ENCODE peak calls at places on chromosomes 6 and 20, in five cellular contexts. One of them, this sample, is unnamed.

GRCh38 chr6:5438882-5439584 is 177.7 kb downstream of the FARS2 start:
- DNase-seq in K562: no peak
- DNase-seq in GM12878: no peak
- DNase-seq in A549: no peak
- DNase-seq in H1: peak
- DNase-seq in this sample: no peak

GRCh38 chr20:48175261-48175660 is 390.0 kb upstream of the SULF2 start:
- DNase-seq in H1: no peak
- DNase-seq in A549: no peak
- DNase-seq in GM12878: no peak
- DNase-seq in K562: no peak
- DNase-seq in this sample: no peak

GRCh38 chr6:132218063-132218696 is 183.1 kb downstream of the MOXD1 start:
- DNase-seq in H1: no peak
- DNase-seq in A549: no peak
- DNase-seq in K562: no peak
- DNase-seq in GM12878: no peak
- DNase-seq in this sample: peak

GRCh38 chr20:2248837-2249236 is 47.0 kb upstream of the TGM3 start:
- DNase-seq in A549: no peak
- DNase-seq in GM12878: no peak
- DNase-seq in K562: no peak
- DNase-seq in H1: no peak
- DNase-seq in this sample: no peak

GRCh38 chr6:40349092-40349491 is 238.1 kb downstream of the LRFN2 start:
- DNase-seq in K562: no peak
- DNase-seq in A549: no peak
- DNase-seq in GM12878: no peak
- DNase-seq in H1: no peak
- DNase-seq in this sample: no peak

GRCh38 chr20:60529149-60529548 is 570.9 kb downstream of the CDH26 start:
- DNase-seq in K562: no peak
- DNase-seq in GM12878: no peak
- DNase-seq in A549: no peak
- DNase-seq in H1: no peak
- DNase-seq in this sample: no peak

GRCh38 chr20:62580052-62580451 is 62.3 kb upstream of the SLCO4A1 start:
- DNase-seq in H1: no peak
- DNase-seq in A549: peak
- DNase-seq in K562: no peak
- DNase-seq in GM12878: no peak
- DNase-seq in this sample: no peak

GRCh38 chr6:169051371-169051770 is 202.3 kb downstream of the THBS2 start:
- DNase-seq in A549: no peak
- DNase-seq in GM12878: no peak
- DNase-seq in K562: no peak
- DNase-seq in H1: no peak
- DNase-seq in this sample: no peak

GRCh38 chr6:113969888-113970807 is 800 bp downstream of the HDAC2 start:
- DNase-seq in H1: no peak
- DNase-seq in A549: peak
- DNase-seq in GM12878: no peak
- DNase-seq in K562: peak
- DNase-seq in this sample: peak

GRCh38 chr20:43755390-43755789 is 28.6 kb upstream of the GTSF1L start:
- DNase-seq in H1: no peak
- DNase-seq in A549: no peak
- DNase-seq in K562: no peak
- DNase-seq in GM12878: no peak
- DNase-seq in this sample: no peak

GRCh38 chr20:51797357-51798025 is 4.8 kb downstream of the SALL4 start:
- DNase-seq in H1: no peak
- DNase-seq in A549: peak
- DNase-seq in K562: no peak
- DNase-seq in GM12878: no peak
- DNase-seq in this sample: no peak

GRCh38 chr20:32314768-32315167 is 37.3 kb downstream of the KIF3B start:
- DNase-seq in A549: no peak
- DNase-seq in H1: no peak
- DNase-seq in K562: no peak
- DNase-seq in GM12878: no peak
- DNase-seq in this sample: no peak

GRCh38 chr20:32316667-32317066 is 39.2 kb downstream of the KIF3B start:
- DNase-seq in A549: peak
- DNase-seq in GM12878: no peak
- DNase-seq in H1: no peak
- DNase-seq in K562: no peak
- DNase-seq in this sample: no peak

GRCh38 chr20:32312718-32313424 is 35.4 kb downstream of the KIF3B start:
- DNase-seq in A549: no peak
- DNase-seq in K562: no peak
- DNase-seq in H1: no peak
- DNase-seq in GM12878: no peak
- DNase-seq in this sample: peak

GRCh38 chr20:32315399-32315798 is 37.9 kb downstream of the KIF3B start:
- DNase-seq in A549: no peak
- DNase-seq in GM12878: no peak
- DNase-seq in H1: no peak
- DNase-seq in K562: no peak
- DNase-seq in this sample: no peak

GRCh38 chr20:32315885-32316284 is 38.4 kb downstream of the KIF3B start:
- DNase-seq in H1: no peak
- DNase-seq in A549: no peak
- DNase-seq in K562: no peak
- DNase-seq in GM12878: no peak
- DNase-seq in this sample: no peak
- TF ChIP-seq KDM1A in H1: no peak
- TF ChIP-seq KDM1A in A549: no peak
- TF ChIP-seq KDM1A in K562: no peak
- TF ChIP-seq KDM1A in GM12878: no peak
- TF ChIP-seq KDM1A in this sample: no peak

GRCh38 chr20:49444553-49444990 is 37.9 kb downstream of the KCNB1 start:
- DNase-seq in K562: no peak
- DNase-seq in H1: no peak
- DNase-seq in A549: no peak
- DNase-seq in GM12878: no peak
- DNase-seq in this sample: peak
- TF ChIP-seq KDM1A in K562: no peak
- TF ChIP-seq KDM1A in H1: no peak
- TF ChIP-seq KDM1A in A549: no peak
- TF ChIP-seq KDM1A in GM12878: no peak
- TF ChIP-seq KDM1A in this sample: no peak

GRCh38 chr6:137277971-137278602 is 58.9 kb upstream of the IFNGR1 start:
- DNase-seq in H1: peak
- DNase-seq in GM12878: no peak
- DNase-seq in A549: peak
- DNase-seq in K562: no peak
- DNase-seq in this sample: peak
- TF ChIP-seq KDM1A in H1: no peak
- TF ChIP-seq KDM1A in GM12878: no peak
- TF ChIP-seq KDM1A in A549: no peak
- TF ChIP-seq KDM1A in K562: no peak
- TF ChIP-seq KDM1A in this sample: no peak

GRCh38 chr6:144714031-144714732 is 429.0 kb downstream of the UTRN start:
- DNase-seq in K562: no peak
- DNase-seq in A549: no peak
- DNase-seq in H1: no peak
- DNase-seq in GM12878: no peak
- DNase-seq in this sample: no peak

GRCh38 chr6:144718431-144718830 is 433.3 kb downstream of the UTRN start:
- DNase-seq in GM12878: no peak
- DNase-seq in H1: no peak
- DNase-seq in A549: no peak
- DNase-seq in K562: no peak
- DNase-seq in this sample: no peak

GRCh38 chr6:144710207-144710606 is 425.1 kb downstream of the UTRN start:
- DNase-seq in GM12878: no peak
- DNase-seq in H1: no peak
- DNase-seq in K562: no peak
- DNase-seq in A549: peak
- DNase-seq in this sample: no peak

GRCh38 chr6:144712541-144712940 is 427.4 kb downstream of the UTRN start:
- DNase-seq in A549: no peak
- DNase-seq in H1: no peak
- DNase-seq in GM12878: no peak
- DNase-seq in K562: no peak
- DNase-seq in this sample: no peak

GRCh38 chr6:144715344-144715743 is 430.2 kb downstream of the UTRN start:
- DNase-seq in K562: no peak
- DNase-seq in H1: no peak
- DNase-seq in A549: no peak
- DNase-seq in GM12878: no peak
- DNase-seq in this sample: no peak
- TF ChIP-seq KDM1A in K562: no peak
- TF ChIP-seq KDM1A in H1: no peak
- TF ChIP-seq KDM1A in A549: no peak
- TF ChIP-seq KDM1A in GM12878: no peak
- TF ChIP-seq KDM1A in this sample: no peak

DNA sequence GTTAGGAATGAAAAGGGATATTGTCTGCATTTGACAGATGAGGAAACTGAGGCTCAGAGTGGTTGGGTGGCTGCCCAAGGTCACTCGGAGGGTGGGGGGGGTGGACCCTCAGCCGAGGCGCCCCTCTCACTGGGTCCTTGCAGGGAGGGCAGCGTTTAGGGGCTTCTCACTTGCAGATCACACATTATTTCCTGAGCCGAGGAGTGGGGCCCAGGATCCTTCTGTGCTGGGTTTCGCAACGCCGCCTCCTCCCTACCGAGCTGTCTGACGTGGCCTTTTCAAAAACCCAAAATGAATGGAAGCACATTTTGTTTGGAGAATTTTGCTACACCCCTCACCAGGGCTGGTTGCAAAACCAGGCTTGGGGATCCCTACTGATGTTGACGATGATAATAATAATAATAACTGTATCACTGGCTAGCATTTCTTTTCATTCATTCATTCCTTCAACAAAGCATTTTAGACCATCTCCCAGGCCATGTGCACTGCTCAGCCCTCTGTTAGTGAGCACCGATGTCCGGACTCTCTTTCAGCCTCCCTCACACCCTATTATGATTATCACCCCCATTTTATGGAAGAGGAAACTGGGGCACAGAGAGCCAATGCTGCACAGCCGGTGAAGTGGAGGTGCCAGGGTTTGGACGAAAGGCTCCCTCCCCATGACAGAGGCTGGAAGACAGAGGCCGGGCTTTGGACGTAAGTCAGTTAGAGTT is 5.2 kb downstream of the DLGAP4 start:
- DNase-seq in H1: no peak
- DNase-seq in K562: no peak
- DNase-seq in A549: no peak
- DNase-seq in GM12878: no peak
- DNase-seq in this sample: no peak
- TF ChIP-seq KDM1A in H1: no peak
- TF ChIP-seq KDM1A in K562: no peak
- TF ChIP-seq KDM1A in A549: no peak
- TF ChIP-seq KDM1A in GM12878: no peak
- TF ChIP-seq KDM1A in this sample: no peak

GRCh38 chr6:27176096-27176495 is 71.4 kb upstream of the PRSS16 start:
- DNase-seq in K562: no peak
- DNase-seq in A549: no peak
- DNase-seq in H1: no peak
- DNase-seq in GM12878: no peak
- DNase-seq in this sample: no peak
- TF ChIP-seq KDM1A in K562: no peak
- TF ChIP-seq KDM1A in A549: no peak
- TF ChIP-seq KDM1A in H1: no peak
- TF ChIP-seq KDM1A in GM12878: no peak
- TF ChIP-seq KDM1A in this sample: no peak